ENCODE peak calls at places on chromosome 21, in nine cellular contexts. One of them, this sample, is unnamed. For H3K4me1, the result is how much of the 10 kb centered on the place peaks cover.

GRCh38 chr21:15732290-15732995 is 2.7 kb downstream of the USP25 start:
- DNase-seq in tibial nerve: peak
- DNase-seq in esophagus squamous epithelium: no peak
- DNase-seq in left lung: no peak
- DNase-seq in CD8-positive, alpha-beta T cell: no peak
- DNase-seq in SK-N-SH: no peak
- DNase-seq in adrenal gland: no peak
- DNase-seq in ovary: no peak
- DNase-seq in cardiac muscle cell: no peak
- DNase-seq in this sample: no peak

GRCh38 chr21:26469789-26470188 is 103.3 kb downstream of the CYYR1 start:
- DNase-seq in tibial nerve: peak
- DNase-seq in CD8-positive, alpha-beta T cell: no peak
- DNase-seq in adrenal gland: peak
- DNase-seq in ovary: no peak
- DNase-seq in SK-N-SH: no peak
- DNase-seq in esophagus squamous epithelium: no peak
- DNase-seq in cardiac muscle cell: no peak
- DNase-seq in left lung: peak
- DNase-seq in this sample: no peak

GRCh38 chr21:36028127-36029069 is 31.9 kb downstream of the SETD4 start:
- DNase-seq in adrenal gland: peak
- DNase-seq in ovary: peak
- DNase-seq in CD8-positive, alpha-beta T cell: peak
- DNase-seq in tibial nerve: peak
- DNase-seq in cardiac muscle cell: peak
- DNase-seq in left lung: peak
- DNase-seq in SK-N-SH: peak
- DNase-seq in esophagus squamous epithelium: peak
- DNase-seq in this sample: peak

GRCh38 chr21:15061284-15061683 is 3.5 kb downstream of the NRIP1 start:
- DNase-seq in CD8-positive, alpha-beta T cell: no peak
- DNase-seq in esophagus squamous epithelium: no peak
- DNase-seq in ovary: no peak
- DNase-seq in left lung: no peak
- DNase-seq in adrenal gland: no peak
- DNase-seq in cardiac muscle cell: no peak
- DNase-seq in tibial nerve: no peak
- DNase-seq in SK-N-SH: no peak
- DNase-seq in this sample: no peak

GRCh38 chr21:31124005-31124404 is 85.7 kb upstream of the KRTAP19-8 start:
- DNase-seq in tibial nerve: no peak
- DNase-seq in esophagus squamous epithelium: no peak
- DNase-seq in ovary: no peak
- DNase-seq in left lung: peak
- DNase-seq in CD8-positive, alpha-beta T cell: no peak
- DNase-seq in SK-N-SH: no peak
- DNase-seq in adrenal gland: no peak
- DNase-seq in cardiac muscle cell: peak
- DNase-seq in this sample: no peak

GRCh38 chr21:28337319-28337718 is 655.4 kb downstream of the LTN1 start:
- DNase-seq in CD8-positive, alpha-beta T cell: no peak
- DNase-seq in ovary: no peak
- DNase-seq in tibial nerve: no peak
- DNase-seq in esophagus squamous epithelium: no peak
- DNase-seq in adrenal gland: no peak
- DNase-seq in left lung: no peak
- DNase-seq in SK-N-SH: peak
- DNase-seq in cardiac muscle cell: peak
- DNase-seq in this sample: no peak

GRCh38 chr21:36038701-36039497 is 21.4 kb downstream of the SETD4 start:
- DNase-seq in tibial nerve: no peak
- DNase-seq in left lung: no peak
- DNase-seq in cardiac muscle cell: no peak
- DNase-seq in esophagus squamous epithelium: no peak
- DNase-seq in adrenal gland: no peak
- DNase-seq in SK-N-SH: no peak
- DNase-seq in CD8-positive, alpha-beta T cell: no peak
- DNase-seq in ovary: no peak
- DNase-seq in this sample: no peak

GRCh38 chr21:27466175-27466574 is 499.3 kb upstream of the ADAMTS5 start:
- DNase-seq in adrenal gland: no peak
- DNase-seq in tibial nerve: no peak
- DNase-seq in left lung: no peak
- DNase-seq in CD8-positive, alpha-beta T cell: no peak
- DNase-seq in esophagus squamous epithelium: no peak
- DNase-seq in SK-N-SH: no peak
- DNase-seq in cardiac muscle cell: no peak
- DNase-seq in ovary: no peak
- DNase-seq in this sample: no peak

GRCh38 chr21:31293986-31294385 is 50.1 kb downstream of the TIAM1 start:
- DNase-seq in SK-N-SH: no peak
- DNase-seq in tibial nerve: no peak
- DNase-seq in cardiac muscle cell: no peak
- DNase-seq in CD8-positive, alpha-beta T cell: no peak
- DNase-seq in adrenal gland: no peak
- DNase-seq in ovary: no peak
- DNase-seq in esophagus squamous epithelium: no peak
- DNase-seq in left lung: no peak
- DNase-seq in this sample: no peak

GRCh38 chr21:33657124-33657842 is 15.0 kb downstream of the ITSN1 start:
- DNase-seq in SK-N-SH: no peak
- DNase-seq in tibial nerve: no peak
- DNase-seq in cardiac muscle cell: no peak
- DNase-seq in CD8-positive, alpha-beta T cell: no peak
- DNase-seq in esophagus squamous epithelium: no peak
- DNase-seq in ovary: no peak
- DNase-seq in adrenal gland: no peak
- DNase-seq in left lung: no peak
- DNase-seq in this sample: no peak

GRCh38 chr21:32347887-32348450 is 44.8 kb downstream of the URB1 start:
- DNase-seq in left lung: no peak
- DNase-seq in SK-N-SH: no peak
- DNase-seq in ovary: no peak
- DNase-seq in CD8-positive, alpha-beta T cell: no peak
- DNase-seq in esophagus squamous epithelium: no peak
- DNase-seq in adrenal gland: no peak
- DNase-seq in tibial nerve: no peak
- DNase-seq in cardiac muscle cell: no peak
- DNase-seq in this sample: no peak

GRCh38 chr21:32414579-32415358 is 2.3 kb downstream of the EVA1C start:
- DNase-seq in esophagus squamous epithelium: no peak
- DNase-seq in left lung: no peak
- DNase-seq in cardiac muscle cell: no peak
- DNase-seq in tibial nerve: no peak
- DNase-seq in CD8-positive, alpha-beta T cell: no peak
- DNase-seq in ovary: no peak
- DNase-seq in SK-N-SH: peak
- DNase-seq in adrenal gland: no peak
- DNase-seq in this sample: no peak

GRCh38 chr21:15809818-15810217 is 80.0 kb downstream of the USP25 start:
- DNase-seq in CD8-positive, alpha-beta T cell: no peak
- DNase-seq in tibial nerve: no peak
- DNase-seq in ovary: no peak
- DNase-seq in adrenal gland: no peak
- DNase-seq in left lung: no peak
- DNase-seq in esophagus squamous epithelium: no peak
- DNase-seq in cardiac muscle cell: no peak
- DNase-seq in SK-N-SH: no peak
- DNase-seq in this sample: peak

GRCh38 chr21:43805275-43805800 is 16.0 kb downstream of the RRP1 start:
- DNase-seq in esophagus squamous epithelium: no peak
- DNase-seq in tibial nerve: no peak
- DNase-seq in left lung: peak
- DNase-seq in SK-N-SH: no peak
- DNase-seq in CD8-positive, alpha-beta T cell: no peak
- DNase-seq in cardiac muscle cell: no peak
- DNase-seq in adrenal gland: no peak
- DNase-seq in ovary: no peak
- DNase-seq in this sample: no peak

GRCh38 chr21:14358775-14359174 is 24.2 kb downstream of the HSPA13 start:
- DNase-seq in CD8-positive, alpha-beta T cell: no peak
- DNase-seq in adrenal gland: no peak
- DNase-seq in esophagus squamous epithelium: no peak
- DNase-seq in tibial nerve: no peak
- DNase-seq in ovary: no peak
- DNase-seq in cardiac muscle cell: no peak
- DNase-seq in left lung: no peak
- DNase-seq in SK-N-SH: no peak
- DNase-seq in this sample: no peak

GRCh38 chr21:25338415-25338814 is 268.9 kb downstream of the MRPL39 start:
- DNase-seq in esophagus squamous epithelium: no peak
- DNase-seq in left lung: no peak
- DNase-seq in SK-N-SH: no peak
- DNase-seq in adrenal gland: no peak
- DNase-seq in CD8-positive, alpha-beta T cell: no peak
- DNase-seq in ovary: no peak
- DNase-seq in tibial nerve: no peak
- DNase-seq in cardiac muscle cell: peak
- DNase-seq in this sample: no peak

GRCh38 chr21:38496224-38496623 is 2.1 kb downstream of the ERG start:
- DNase-seq in SK-N-SH: no peak
- DNase-seq in CD8-positive, alpha-beta T cell: no peak
- DNase-seq in adrenal gland: no peak
- DNase-seq in cardiac muscle cell: no peak
- DNase-seq in tibial nerve: no peak
- DNase-seq in esophagus squamous epithelium: no peak
- DNase-seq in left lung: no peak
- DNase-seq in ovary: no peak
- DNase-seq in this sample: no peak
- H3K4me1 ChIP-seq in SK-N-SH: under half
- H3K4me1 ChIP-seq in CD8-positive, alpha-beta T cell: under half
- H3K4me1 ChIP-seq in adrenal gland: under half
- H3K4me1 ChIP-seq in cardiac muscle cell: under half
- H3K4me1 ChIP-seq in tibial nerve: under half
- H3K4me1 ChIP-seq in esophagus squamous epithelium: under half
- H3K4me1 ChIP-seq in left lung: under half
- H3K4me1 ChIP-seq in ovary: under half
- H3K4me1 ChIP-seq in this sample: under half

GRCh38 chr21:34904526-34905298 is 144.4 kb downstream of the RUNX1 start:
- DNase-seq in tibial nerve: no peak
- DNase-seq in CD8-positive, alpha-beta T cell: no peak
- DNase-seq in SK-N-SH: no peak
- DNase-seq in left lung: no peak
- DNase-seq in esophagus squamous epithelium: no peak
- DNase-seq in cardiac muscle cell: no peak
- DNase-seq in ovary: no peak
- DNase-seq in adrenal gland: no peak
- DNase-seq in this sample: no peak
- TF ChIP-seq CTCF in tibial nerve: no peak
- TF ChIP-seq CTCF in CD8-positive, alpha-beta T cell: no peak
- TF ChIP-seq CTCF in SK-N-SH: no peak
- TF ChIP-seq CTCF in left lung: no peak
- TF ChIP-seq CTCF in esophagus squamous epithelium: no peak
- TF ChIP-seq CTCF in cardiac muscle cell: no peak
- TF ChIP-seq CTCF in ovary: no peak
- TF ChIP-seq CTCF in adrenal gland: no peak
- TF ChIP-seq CTCF in this sample: no peak

GRCh38 chr21:37407719-37408455 is 41.3 kb downstream of the DYRK1A start:
- DNase-seq in tibial nerve: no peak
- DNase-seq in cardiac muscle cell: no peak
- DNase-seq in ovary: no peak
- DNase-seq in adrenal gland: no peak
- DNase-seq in SK-N-SH: no peak
- DNase-seq in esophagus squamous epithelium: no peak
- DNase-seq in CD8-positive, alpha-beta T cell: no peak
- DNase-seq in left lung: no peak
- DNase-seq in this sample: no peak
- H3K4me3 ChIP-seq in tibial nerve: no peak
- H3K4me3 ChIP-seq in cardiac muscle cell: no peak
- H3K4me3 ChIP-seq in ovary: no peak
- H3K4me3 ChIP-seq in adrenal gland: no peak
- H3K4me3 ChIP-seq in SK-N-SH: no peak
- H3K4me3 ChIP-seq in esophagus squamous epithelium: no peak
- H3K4me3 ChIP-seq in CD8-positive, alpha-beta T cell: no peak
- H3K4me3 ChIP-seq in left lung: no peak
- H3K4me3 ChIP-seq in this sample: peak

GRCh38 chr21:45944601-45945000 is 37.0 kb upstream of the COL6A1 start:
- DNase-seq in esophagus squamous epithelium: no peak
- DNase-seq in left lung: no peak
- DNase-seq in CD8-positive, alpha-beta T cell: no peak
- DNase-seq in cardiac muscle cell: no peak
- DNase-seq in SK-N-SH: no peak
- DNase-seq in adrenal gland: no peak
- DNase-seq in ovary: no peak
- DNase-seq in tibial nerve: no peak
- DNase-seq in this sample: no peak
- H3K4me1 ChIP-seq in esophagus squamous epithelium: under half
- H3K4me1 ChIP-seq in left lung: under half
- H3K4me1 ChIP-seq in CD8-positive, alpha-beta T cell: under half
- H3K4me1 ChIP-seq in cardiac muscle cell: under half
- H3K4me1 ChIP-seq in SK-N-SH: under half
- H3K4me1 ChIP-seq in adrenal gland: under half
- H3K4me1 ChIP-seq in ovary: under half
- H3K4me1 ChIP-seq in tibial nerve: under half
- H3K4me1 ChIP-seq in this sample: under half

GRCh38 chr21:16851054-16851453 is 661.8 kb upstream of the CXADR start:
- DNase-seq in ovary: no peak
- DNase-seq in tibial nerve: no peak
- DNase-seq in cardiac muscle cell: no peak
- DNase-seq in esophagus squamous epithelium: no peak
- DNase-seq in SK-N-SH: no peak
- DNase-seq in left lung: no peak
- DNase-seq in CD8-positive, alpha-beta T cell: no peak
- DNase-seq in adrenal gland: no peak
- DNase-seq in this sample: no peak
- TF ChIP-seq CTCF in ovary: no peak
- TF ChIP-seq CTCF in tibial nerve: no peak
- TF ChIP-seq CTCF in cardiac muscle cell: no peak
- TF ChIP-seq CTCF in esophagus squamous epithelium: no peak
- TF ChIP-seq CTCF in SK-N-SH: peak
- TF ChIP-seq CTCF in left lung: no peak
- TF ChIP-seq CTCF in CD8-positive, alpha-beta T cell: no peak
- TF ChIP-seq CTCF in adrenal gland: no peak
- TF ChIP-seq CTCF in this sample: no peak